ENCODE peak calls at places on chromosomes 1 and 21, in eight cellular contexts. I is esophagus muscularis mucosa; V is neural crest cell; G is activated CD4-positive, alpha-beta T cell treated with anti-CD3 and anti-CD28 coated beads for 4 hours; R is CD8-positive, alpha-beta memory T cell; C is body of pancreas; N is Daoy; H is caudate nucleus. Z is an unnamed sample.

GRCh38 chr1:29683472-29683871 is 447.1 kb downstream of the PTPRU start:
- DNase-seq in I (no peak), V (no peak), R (no peak), C (no peak), N (no peak), H (no peak), G (no peak), Z (peak)

GRCh38 chr21:41112740-41113692 is 54.9 kb upstream of the BACE2 start:
- DNase-seq in G (no peak), V (no peak), N (peak), C (peak), I (no peak), R (no peak), H (no peak), Z (peak)

GRCh38 chr1:54337928-54338327 is 68.3 kb downstream of the SSBP3 start:
- DNase-seq in C (no peak), H (no peak), R (no peak), N (peak), I (no peak), G (no peak), V (no peak), Z (no peak)

GRCh38 chr21:30600787-30601186 is at the start of gene KRTAP22-1:
- DNase-seq in G (no peak), R (no peak), I (no peak), C (no peak), H (no peak), N (no peak), V (no peak), Z (no peak)

GRCh38 chr21:34091607-34092006 is 18.2 kb downstream of the MRPS6 start:
- DNase-seq in H (no peak), C (no peak), I (no peak), G (no peak), N (no peak), R (no peak), V (no peak), Z (no peak)

GRCh38 chr1:32801096-32801713 is 16.0 kb downstream of the YARS1 start:
- DNase-seq in N (peak), I (no peak), H (no peak), R (peak), G (peak), C (no peak), V (no peak), Z (no peak)

GRCh38 chr1:118960026-118960561 is 28.0 kb downstream of the TBX15 start:
- DNase-seq in G (no peak), R (no peak), H (no peak), I (peak), N (peak), C (no peak), V (no peak), Z (peak)

GRCh38 chr1:189313488-189313887 is 1164.2 kb downstream of the BRINP3 start:
- DNase-seq in N (no peak), H (no peak), C (no peak), I (no peak), V (no peak), G (no peak), R (no peak), Z (no peak)

GRCh38 chr1:108646661-108647269 is 14.1 kb downstream of the HENMT1 start:
- DNase-seq in H (peak), N (peak), G (peak), I (no peak), C (peak), R (peak), V (no peak), Z (no peak)

GRCh38 chr21:15015622-15016471 is 49.0 kb downstream of the NRIP1 start:
- DNase-seq in R (no peak), C (no peak), V (no peak), N (peak), H (no peak), I (no peak), G (no peak), Z (no peak)

GRCh38 chr1:35688161-35688560 is 30.5 kb downstream of the C1orf216 start:
- DNase-seq in H (no peak), I (no peak), V (no peak), G (no peak), C (no peak), R (no peak), N (no peak), Z (no peak)

GRCh38 chr1:78176448-78176847 is 130.7 kb downstream of the GIPC2 start:
- DNase-seq in V (no peak), R (no peak), H (no peak), G (no peak), I (no peak), C (peak), N (peak), Z (no peak)

GRCh38 chr1:9689011-9689706 is 37.6 kb downstream of the PIK3CD start:
- DNase-seq in G (peak), H (peak), I (no peak), R (peak), N (peak), C (peak), V (peak), Z (peak)

GRCh38 chr1:204885288-204885711 is 14.6 kb downstream of the NFASC start:
- DNase-seq in C (peak), R (no peak), G (no peak), N (no peak), V (no peak), H (no peak), I (no peak), Z (no peak)

GRCh38 chr1:180181996-180182675 is 27.5 kb downstream of the QSOX1 start:
- DNase-seq in N (no peak), I (no peak), H (no peak), R (no peak), G (no peak), C (no peak), V (no peak), Z (no peak)

GRCh38 chr1:232568906-232569305 is 61.0 kb downstream of the SIPA1L2 start:
- DNase-seq in N (no peak), G (no peak), H (no peak), I (no peak), C (no peak), R (no peak), V (no peak), Z (no peak)

GRCh38 chr1:205456868-205457724 is 1.3 kb upstream of the BLACAT1 start:
- DNase-seq in H (no peak), N (peak), G (no peak), C (no peak), V (peak), I (no peak), R (no peak), Z (peak)

GRCh38 chr1:30729906-30730305 is 6.5 kb upstream of the MATN1 start:
- DNase-seq in N (no peak), H (no peak), R (no peak), V (no peak), I (no peak), C (no peak), G (no peak), Z (no peak)

Z was measured in H9.